ENCODE peak calls at places on chromosome 20, in nine cellular contexts. One of them, this sample, is unnamed.

GRCh38 chr20:31833931-31834521 is 11.4 kb downstream of the FOXS1 start:
- DNase-seq in HCT116: no peak
- DNase-seq in stomach: no peak
- DNase-seq in brain microvascular endothelial cell: no peak
- DNase-seq in tibial nerve: no peak
- DNase-seq in naive thymus-derived CD4-positive, alpha-beta T cell: no peak
- DNase-seq in CD8-positive, alpha-beta T cell: no peak
- DNase-seq in AG04450: no peak
- DNase-seq in NB4: no peak
- DNase-seq in this sample: no peak

GRCh38 chr20:35146299-35146921 is 726 bp downstream of the EDEM2 start:
- DNase-seq in HCT116: no peak
- DNase-seq in brain microvascular endothelial cell: no peak
- DNase-seq in NB4: peak; percentile 51
- DNase-seq in tibial nerve: no peak
- DNase-seq in naive thymus-derived CD4-positive, alpha-beta T cell: peak; percentile 11
- DNase-seq in stomach: no peak
- DNase-seq in CD8-positive, alpha-beta T cell: peak; percentile 23
- DNase-seq in AG04450: no peak
- DNase-seq in this sample: no peak

GRCh38 chr20:15476781-15477180 is 1096.5 kb downstream of the KIF16B start:
- DNase-seq in tibial nerve: no peak
- DNase-seq in NB4: no peak
- DNase-seq in naive thymus-derived CD4-positive, alpha-beta T cell: no peak
- DNase-seq in HCT116: no peak
- DNase-seq in AG04450: no peak
- DNase-seq in CD8-positive, alpha-beta T cell: no peak
- DNase-seq in stomach: no peak
- DNase-seq in brain microvascular endothelial cell: no peak
- DNase-seq in this sample: no peak

GRCh38 chr20:8166730-8167129 is 34.7 kb downstream of the PLCB1 start:
- DNase-seq in NB4: no peak
- DNase-seq in CD8-positive, alpha-beta T cell: no peak
- DNase-seq in AG04450: no peak
- DNase-seq in naive thymus-derived CD4-positive, alpha-beta T cell: no peak
- DNase-seq in stomach: no peak
- DNase-seq in brain microvascular endothelial cell: no peak
- DNase-seq in HCT116: no peak
- DNase-seq in tibial nerve: no peak
- DNase-seq in this sample: no peak

GRCh38 chr20:36472656-36473071 is 68.7 kb upstream of the MYL9 start:
- DNase-seq in tibial nerve: no peak
- DNase-seq in NB4: no peak
- DNase-seq in HCT116: peak; percentile 52
- DNase-seq in AG04450: no peak
- DNase-seq in stomach: peak; percentile 54
- DNase-seq in CD8-positive, alpha-beta T cell: peak; percentile 39
- DNase-seq in naive thymus-derived CD4-positive, alpha-beta T cell: no peak
- DNase-seq in brain microvascular endothelial cell: no peak
- DNase-seq in this sample: no peak

GRCh38 chr20:57659131-57659788 is 39.0 kb upstream of the ZBP1 start:
- DNase-seq in NB4: no peak
- DNase-seq in AG04450: no peak
- DNase-seq in brain microvascular endothelial cell: no peak
- DNase-seq in stomach: peak; percentile 18
- DNase-seq in naive thymus-derived CD4-positive, alpha-beta T cell: peak; percentile 4
- DNase-seq in tibial nerve: no peak
- DNase-seq in HCT116: no peak
- DNase-seq in CD8-positive, alpha-beta T cell: no peak
- DNase-seq in this sample: no peak

GRCh38 chr20:37915434-37915787 is 12.5 kb downstream of the VSTM2L start:
- DNase-seq in CD8-positive, alpha-beta T cell: no peak
- DNase-seq in stomach: no peak
- DNase-seq in HCT116: no peak
- DNase-seq in tibial nerve: no peak
- DNase-seq in naive thymus-derived CD4-positive, alpha-beta T cell: no peak
- DNase-seq in brain microvascular endothelial cell: no peak
- DNase-seq in NB4: no peak
- DNase-seq in AG04450: no peak
- DNase-seq in this sample: no peak

GRCh38 chr20:61361501-61361900 is 109.4 kb downstream of the CDH4 start:
- DNase-seq in AG04450: no peak
- DNase-seq in CD8-positive, alpha-beta T cell: no peak
- DNase-seq in NB4: no peak
- DNase-seq in naive thymus-derived CD4-positive, alpha-beta T cell: no peak
- DNase-seq in HCT116: no peak
- DNase-seq in brain microvascular endothelial cell: no peak
- DNase-seq in tibial nerve: no peak
- DNase-seq in stomach: no peak
- DNase-seq in this sample: no peak

GRCh38 chr20:52124821-52125220 is 66.8 kb downstream of the ZFP64 start:
- DNase-seq in tibial nerve: no peak
- DNase-seq in naive thymus-derived CD4-positive, alpha-beta T cell: no peak
- DNase-seq in HCT116: no peak
- DNase-seq in AG04450: no peak
- DNase-seq in CD8-positive, alpha-beta T cell: no peak
- DNase-seq in NB4: no peak
- DNase-seq in stomach: no peak
- DNase-seq in brain microvascular endothelial cell: no peak
- DNase-seq in this sample: no peak

GRCh38 chr20:8399963-8400362 is 267.9 kb downstream of the PLCB1 start:
- DNase-seq in stomach: no peak
- DNase-seq in HCT116: no peak
- DNase-seq in brain microvascular endothelial cell: no peak
- DNase-seq in tibial nerve: no peak
- DNase-seq in CD8-positive, alpha-beta T cell: no peak
- DNase-seq in AG04450: no peak
- DNase-seq in NB4: peak; percentile 95
- DNase-seq in naive thymus-derived CD4-positive, alpha-beta T cell: no peak
- DNase-seq in this sample: no peak

GRCh38 chr20:48298851-48299484 is 513.7 kb upstream of the SULF2 start:
- DNase-seq in HCT116: peak; percentile 32
- DNase-seq in brain microvascular endothelial cell: peak; percentile 96
- DNase-seq in stomach: no peak
- DNase-seq in CD8-positive, alpha-beta T cell: no peak
- DNase-seq in NB4: no peak
- DNase-seq in tibial nerve: no peak
- DNase-seq in AG04450: peak; percentile 61
- DNase-seq in naive thymus-derived CD4-positive, alpha-beta T cell: no peak
- DNase-seq in this sample: peak; percentile 82

GRCh38 chr20:39295301-39295700 is 333.2 kb downstream of the DHX35 start:
- DNase-seq in AG04450: no peak
- DNase-seq in stomach: no peak
- DNase-seq in tibial nerve: no peak
- DNase-seq in naive thymus-derived CD4-positive, alpha-beta T cell: no peak
- DNase-seq in CD8-positive, alpha-beta T cell: no peak
- DNase-seq in brain microvascular endothelial cell: no peak
- DNase-seq in HCT116: no peak
- DNase-seq in NB4: no peak
- DNase-seq in this sample: no peak

GRCh38 chr20:8652396-8652795 is 416.5 kb upstream of the PLCB4 start:
- DNase-seq in naive thymus-derived CD4-positive, alpha-beta T cell: no peak
- DNase-seq in AG04450: no peak
- DNase-seq in stomach: no peak
- DNase-seq in CD8-positive, alpha-beta T cell: no peak
- DNase-seq in brain microvascular endothelial cell: no peak
- DNase-seq in HCT116: no peak
- DNase-seq in NB4: no peak
- DNase-seq in tibial nerve: no peak
- DNase-seq in this sample: peak; percentile 51

GRCh38 chr20:17971571-17972013 is 2.8 kb downstream of the MGME1 start:
- DNase-seq in tibial nerve: no peak
- DNase-seq in CD8-positive, alpha-beta T cell: no peak
- DNase-seq in NB4: no peak
- DNase-seq in brain microvascular endothelial cell: peak; percentile 51
- DNase-seq in AG04450: no peak
- DNase-seq in stomach: no peak
- DNase-seq in HCT116: no peak
- DNase-seq in naive thymus-derived CD4-positive, alpha-beta T cell: no peak
- DNase-seq in this sample: peak; percentile 80
- H3K4me3 ChIP-seq in tibial nerve: peak overlapping the region; percentile 94
- H3K4me3 ChIP-seq in CD8-positive, alpha-beta T cell: no peak overlapping the region
- H3K4me3 ChIP-seq in NB4: peak overlapping the region; percentile 97
- H3K4me3 ChIP-seq in brain microvascular endothelial cell: peak overlapping the region; percentile 95
- H3K4me3 ChIP-seq in AG04450: peak overlapping the region; percentile 51
- H3K4me3 ChIP-seq in stomach: peak overlapping the region; percentile 19
- H3K4me3 ChIP-seq in HCT116: no peak overlapping the region
- H3K4me3 ChIP-seq in naive thymus-derived CD4-positive, alpha-beta T cell: peak overlapping the region; percentile 91
- H3K4me3 ChIP-seq in this sample: peak overlapping the region; percentile 39

GRCh38 chr20:24465730-24466129 is 3.7 kb upstream of the SYNDIG1 start:
- DNase-seq in HCT116: no peak
- DNase-seq in tibial nerve: no peak
- DNase-seq in brain microvascular endothelial cell: no peak
- DNase-seq in stomach: no peak
- DNase-seq in AG04450: no peak
- DNase-seq in NB4: no peak
- DNase-seq in naive thymus-derived CD4-positive, alpha-beta T cell: no peak
- DNase-seq in CD8-positive, alpha-beta T cell: no peak
- DNase-seq in this sample: peak; percentile 78

GRCh38 chr20:24460712-24461111 is 8.7 kb upstream of the SYNDIG1 start:
- DNase-seq in AG04450: no peak
- DNase-seq in naive thymus-derived CD4-positive, alpha-beta T cell: no peak
- DNase-seq in CD8-positive, alpha-beta T cell: no peak
- DNase-seq in brain microvascular endothelial cell: no peak
- DNase-seq in tibial nerve: no peak
- DNase-seq in NB4: no peak
- DNase-seq in HCT116: no peak
- DNase-seq in stomach: no peak
- DNase-seq in this sample: no peak

GRCh38 chr20:24461848-24462247 is 7.6 kb upstream of the SYNDIG1 start:
- DNase-seq in tibial nerve: no peak
- DNase-seq in naive thymus-derived CD4-positive, alpha-beta T cell: no peak
- DNase-seq in stomach: no peak
- DNase-seq in NB4: no peak
- DNase-seq in AG04450: no peak
- DNase-seq in brain microvascular endothelial cell: no peak
- DNase-seq in HCT116: no peak
- DNase-seq in CD8-positive, alpha-beta T cell: no peak
- DNase-seq in this sample: no peak

GRCh38 chr20:24465168-24465567 is 4.3 kb upstream of the SYNDIG1 start:
- DNase-seq in NB4: no peak
- DNase-seq in AG04450: no peak
- DNase-seq in tibial nerve: no peak
- DNase-seq in CD8-positive, alpha-beta T cell: no peak
- DNase-seq in brain microvascular endothelial cell: no peak
- DNase-seq in naive thymus-derived CD4-positive, alpha-beta T cell: no peak
- DNase-seq in stomach: no peak
- DNase-seq in HCT116: no peak
- DNase-seq in this sample: no peak

DNA sequence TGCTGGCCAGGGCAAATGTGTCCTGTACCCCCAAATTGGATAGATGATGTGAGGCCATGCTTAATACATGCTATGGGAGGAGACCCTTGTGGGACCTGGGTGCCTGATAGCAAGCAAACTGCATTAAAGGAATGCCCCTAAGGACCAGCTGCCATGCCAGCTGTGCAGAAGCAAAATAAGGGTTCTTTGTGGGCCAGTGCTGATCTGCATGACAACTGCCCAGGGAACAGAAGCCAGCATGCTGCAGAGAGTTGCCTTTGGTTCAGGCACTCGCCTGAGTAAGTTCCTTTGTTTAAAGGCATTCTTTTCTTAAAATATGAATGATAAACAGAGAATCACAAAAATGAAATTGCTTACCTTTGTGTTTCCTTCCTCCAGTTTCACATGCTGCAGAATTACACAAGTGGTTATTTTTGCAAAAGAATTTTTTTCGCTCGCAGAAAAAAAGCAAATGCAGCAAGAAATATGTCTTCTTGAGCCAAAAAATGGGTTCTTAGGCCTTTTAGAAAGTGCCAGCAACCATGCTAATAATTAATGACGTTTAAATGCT is 6.9 kb upstream of the SYNDIG1 start:
- DNase-seq in stomach: no peak
- DNase-seq in tibial nerve: no peak
- DNase-seq in AG04450: no peak
- DNase-seq in HCT116: no peak
- DNase-seq in NB4: no peak
- DNase-seq in brain microvascular endothelial cell: no peak
- DNase-seq in CD8-positive, alpha-beta T cell: no peak
- DNase-seq in naive thymus-derived CD4-positive, alpha-beta T cell: no peak
- DNase-seq in this sample: no peak
- H3K4me3 ChIP-seq in stomach: no peak overlapping the region
- H3K4me3 ChIP-seq in tibial nerve: no peak overlapping the region
- H3K4me3 ChIP-seq in AG04450: no peak overlapping the region
- H3K4me3 ChIP-seq in HCT116: no peak overlapping the region
- H3K4me3 ChIP-seq in NB4: no peak overlapping the region
- H3K4me3 ChIP-seq in brain microvascular endothelial cell: no peak overlapping the region
- H3K4me3 ChIP-seq in CD8-positive, alpha-beta T cell: no peak overlapping the region
- H3K4me3 ChIP-seq in naive thymus-derived CD4-positive, alpha-beta T cell: no peak overlapping the region
- H3K4me3 ChIP-seq in this sample: no peak overlapping the region

GRCh38 chr20:3804781-3805180 is 8.7 kb downstream of the CDC25B start:
- DNase-seq in tibial nerve: no peak
- DNase-seq in AG04450: no peak
- DNase-seq in HCT116: no peak
- DNase-seq in brain microvascular endothelial cell: no peak
- DNase-seq in NB4: no peak
- DNase-seq in naive thymus-derived CD4-positive, alpha-beta T cell: no peak
- DNase-seq in stomach: no peak
- DNase-seq in CD8-positive, alpha-beta T cell: no peak
- DNase-seq in this sample: no peak

GRCh38 chr20:3808544-3808943 is 11.8 kb upstream of the AP5S1 start:
- DNase-seq in NB4: no peak
- DNase-seq in AG04450: no peak
- DNase-seq in naive thymus-derived CD4-positive, alpha-beta T cell: no peak
- DNase-seq in brain microvascular endothelial cell: no peak
- DNase-seq in stomach: no peak
- DNase-seq in tibial nerve: no peak
- DNase-seq in CD8-positive, alpha-beta T cell: no peak
- DNase-seq in HCT116: no peak
- DNase-seq in this sample: no peak

GRCh38 chr20:3805594-3806264 is 9.6 kb downstream of the CDC25B start:
- DNase-seq in AG04450: no peak
- DNase-seq in brain microvascular endothelial cell: no peak
- DNase-seq in naive thymus-derived CD4-positive, alpha-beta T cell: no peak
- DNase-seq in tibial nerve: no peak
- DNase-seq in CD8-positive, alpha-beta T cell: no peak
- DNase-seq in NB4: peak; percentile 49
- DNase-seq in HCT116: no peak
- DNase-seq in stomach: no peak
- DNase-seq in this sample: peak; percentile 72

GRCh38 chr20:3811421-3812258 is 8.7 kb upstream of the AP5S1 start:
- DNase-seq in tibial nerve: peak; percentile 99
- DNase-seq in NB4: peak; percentile 97
- DNase-seq in naive thymus-derived CD4-positive, alpha-beta T cell: peak; percentile 79
- DNase-seq in brain microvascular endothelial cell: peak; percentile 95
- DNase-seq in CD8-positive, alpha-beta T cell: peak; percentile 98
- DNase-seq in AG04450: peak; percentile 99
- DNase-seq in stomach: peak; percentile 99
- DNase-seq in HCT116: peak; percentile 93
- DNase-seq in this sample: peak; percentile 99

GRCh38 chr20:3808141-3808479 is 12.0 kb downstream of the CDC25B start:
- DNase-seq in HCT116: peak; percentile 80
- DNase-seq in tibial nerve: peak; percentile 87
- DNase-seq in naive thymus-derived CD4-positive, alpha-beta T cell: no peak
- DNase-seq in stomach: peak; percentile 91
- DNase-seq in CD8-positive, alpha-beta T cell: no peak
- DNase-seq in NB4: no peak
- DNase-seq in AG04450: peak; percentile 92
- DNase-seq in brain microvascular endothelial cell: no peak
- DNase-seq in this sample: peak; percentile 96
- H3K4me3 ChIP-seq in HCT116: no peak overlapping the region
- H3K4me3 ChIP-seq in tibial nerve: no peak overlapping the region
- H3K4me3 ChIP-seq in naive thymus-derived CD4-positive, alpha-beta T cell: no peak overlapping the region
- H3K4me3 ChIP-seq in stomach: no peak overlapping the region
- H3K4me3 ChIP-seq in CD8-positive, alpha-beta T cell: no peak overlapping the region
- H3K4me3 ChIP-seq in NB4: no peak overlapping the region
- H3K4me3 ChIP-seq in AG04450: no peak overlapping the region
- H3K4me3 ChIP-seq in brain microvascular endothelial cell: no peak overlapping the region
- H3K4me3 ChIP-seq in this sample: no peak overlapping the region

GRCh38 chr20:12737497-12737896 is 271.3 kb upstream of the SPTLC3 start:
- DNase-seq in naive thymus-derived CD4-positive, alpha-beta T cell: no peak
- DNase-seq in tibial nerve: no peak
- DNase-seq in AG04450: no peak
- DNase-seq in HCT116: no peak
- DNase-seq in brain microvascular endothelial cell: no peak
- DNase-seq in NB4: no peak
- DNase-seq in stomach: no peak
- DNase-seq in CD8-positive, alpha-beta T cell: no peak
- DNase-seq in this sample: no peak
- H3K4me3 ChIP-seq in naive thymus-derived CD4-positive, alpha-beta T cell: no peak overlapping the region
- H3K4me3 ChIP-seq in tibial nerve: no peak overlapping the region
- H3K4me3 ChIP-seq in AG04450: no peak overlapping the region
- H3K4me3 ChIP-seq in HCT116: no peak overlapping the region
- H3K4me3 ChIP-seq in brain microvascular endothelial cell: no peak overlapping the region
- H3K4me3 ChIP-seq in NB4: no peak overlapping the region
- H3K4me3 ChIP-seq in stomach: no peak overlapping the region
- H3K4me3 ChIP-seq in CD8-positive, alpha-beta T cell: no peak overlapping the region
- H3K4me3 ChIP-seq in this sample: no peak overlapping the region

This sample was measured in AG10803.